ENCODE peak calls at places on chromosomes 11 and 22, in four cellular contexts. One of them, this sample, is unnamed.
A peak's percentile ranks its signal among the peaks of the same experiment; 100 is the strongest.

GRCh38 chr11:117443269-117444186 is 115.9 kb downstream of the CEP164 start:
- DNase-seq in A549: peak; percentile 43
- DNase-seq in stomach: peak; percentile 34
- DNase-seq in MCF 10A: no peak
- DNase-seq in this sample: no peak

GRCh38 chr22:44671742-44672141 is 30.3 kb upstream of the PRR5 start:
- DNase-seq in A549: no peak
- DNase-seq in stomach: no peak
- DNase-seq in MCF 10A: peak; percentile 49
- DNase-seq in this sample: peak; percentile 28

GRCh38 chr22:34055525-34056200 is 135.4 kb upstream of the LARGE1 start:
- DNase-seq in A549: peak; percentile 7
- DNase-seq in stomach: peak; percentile 28
- DNase-seq in MCF 10A: no peak
- DNase-seq in this sample: no peak

GRCh38 chr11:30310623-30311022 is 12.3 kb upstream of the ARL14EP start:
- DNase-seq in A549: no peak
- DNase-seq in stomach: no peak
- DNase-seq in MCF 10A: no peak
- DNase-seq in this sample: no peak

GRCh38 chr11:76782526-76783293 is 446 bp upstream of the TSKU start:
- DNase-seq in A549: peak; percentile 87
- DNase-seq in stomach: peak; percentile 82
- DNase-seq in MCF 10A: peak; percentile 90
- DNase-seq in this sample: peak; percentile 64

GRCh38 chr11:85096939-85097338 is 530.2 kb downstream of the DLG2 start:
- DNase-seq in A549: no peak
- DNase-seq in stomach: no peak
- DNase-seq in MCF 10A: no peak
- DNase-seq in this sample: no peak

GRCh38 chr11:122920579-122920978 is 38.0 kb downstream of the JHY start:
- DNase-seq in A549: no peak
- DNase-seq in stomach: no peak
- DNase-seq in MCF 10A: no peak
- DNase-seq in this sample: no peak

GRCh38 chr22:22992474-22992873 is 77.8 kb upstream of the GNAZ start:
- DNase-seq in A549: no peak
- DNase-seq in stomach: no peak
- DNase-seq in MCF 10A: no peak
- DNase-seq in this sample: no peak

GRCh38 chr22:32558681-32559355 is 84.2 kb downstream of the FBXO7 start:
- DNase-seq in A549: peak; percentile 51
- DNase-seq in stomach: peak; percentile 46
- DNase-seq in MCF 10A: peak; percentile 95
- DNase-seq in this sample: peak; percentile 67

GRCh38 chr22:48869161-48869560 is 958.5 kb downstream of the BRD1 start:
- DNase-seq in A549: no peak
- DNase-seq in stomach: no peak
- DNase-seq in MCF 10A: no peak
- DNase-seq in this sample: no peak

GRCh38 chr11:58577441-58578135 is 1.3 kb upstream of the ZFP91 start:
- DNase-seq in A549: no peak
- DNase-seq in stomach: peak; percentile 50
- DNase-seq in MCF 10A: no peak
- DNase-seq in this sample: no peak

GRCh38 chr22:50525991-50526848 is 822 bp upstream of the SCO2 start:
- DNase-seq in A549: peak; percentile 53
- DNase-seq in stomach: peak; percentile 83
- DNase-seq in MCF 10A: peak; percentile 73
- DNase-seq in this sample: no peak

GRCh38 chr11:121892131-121892681 is 223.8 kb downstream of the BLID start:
- DNase-seq in A549: no peak
- DNase-seq in stomach: no peak
- DNase-seq in MCF 10A: peak; percentile 88
- DNase-seq in this sample: no peak

GRCh38 chr11:71367756-71368155 is 80.4 kb downstream of the DHCR7 start:
- DNase-seq in A549: no peak
- DNase-seq in stomach: no peak
- DNase-seq in MCF 10A: no peak
- DNase-seq in this sample: no peak

GRCh38 chr11:3087821-3088800 is 30.9 kb upstream of the CARS1 start:
- DNase-seq in A549: no peak
- DNase-seq in stomach: no peak
- DNase-seq in MCF 10A: peak; percentile 51
- DNase-seq in this sample: no peak

GRCh38 chr11:120386774-120387371 is 50.7 kb downstream of the ARHGEF12 start:
- DNase-seq in A549: no peak
- DNase-seq in stomach: no peak
- DNase-seq in MCF 10A: no peak
- DNase-seq in this sample: no peak

GRCh38 chr11:36300651-36301050 is 4.6 kb downstream of the PRR5L start:
- DNase-seq in A549: no peak
- DNase-seq in stomach: peak; percentile 91
- DNase-seq in MCF 10A: peak; percentile 86
- DNase-seq in this sample: no peak

GRCh38 chr11:94325681-94326080 is 21.3 kb downstream of the IZUMO1R start:
- DNase-seq in A549: peak; percentile 18
- DNase-seq in stomach: peak; percentile 31
- DNase-seq in MCF 10A: peak; percentile 67
- DNase-seq in this sample: no peak

GRCh38 chr11:65381721-65382035 is 768 bp downstream of the SLC25A45 start:
- DNase-seq in A549: peak; percentile 52
- DNase-seq in stomach: no peak
- DNase-seq in MCF 10A: no peak
- DNase-seq in this sample: no peak

GRCh38 chr22:29623059-29623458 is 19.6 kb downstream of the NF2 start:
- DNase-seq in A549: no peak
- DNase-seq in stomach: no peak
- DNase-seq in MCF 10A: peak; percentile 42
- DNase-seq in this sample: no peak

GRCh38 chr22:44963832-44964721 is 45.7 kb downstream of the PHF21B start:
- DNase-seq in A549: no peak
- DNase-seq in stomach: no peak
- DNase-seq in MCF 10A: no peak
- DNase-seq in this sample: no peak

GRCh38 chr22:50170453-50171318 is at the start of gene PANX2:
- DNase-seq in A549: no peak
- DNase-seq in stomach: no peak
- DNase-seq in MCF 10A: no peak
- DNase-seq in this sample: no peak

GRCh38 chr11:103659138-103659734 is 377.2 kb upstream of the DDI1 start:
- DNase-seq in A549: no peak
- DNase-seq in stomach: no peak
- DNase-seq in MCF 10A: peak; percentile 58
- DNase-seq in this sample: no peak
- TF ChIP-seq CTCF in A549: no peak
- TF ChIP-seq CTCF in stomach: no peak
- TF ChIP-seq CTCF in MCF 10A: peak; percentile 29
- TF ChIP-seq CTCF in this sample: peak; percentile 51

GRCh38 chr11:115166826-115167225 is 337.4 kb downstream of the CADM1 start:
- DNase-seq in A549: no peak
- DNase-seq in stomach: no peak
- DNase-seq in MCF 10A: peak; percentile 10
- DNase-seq in this sample: no peak
- TF ChIP-seq CTCF in A549: no peak
- TF ChIP-seq CTCF in stomach: no peak
- TF ChIP-seq CTCF in MCF 10A: no peak
- TF ChIP-seq CTCF in this sample: no peak

DNA sequence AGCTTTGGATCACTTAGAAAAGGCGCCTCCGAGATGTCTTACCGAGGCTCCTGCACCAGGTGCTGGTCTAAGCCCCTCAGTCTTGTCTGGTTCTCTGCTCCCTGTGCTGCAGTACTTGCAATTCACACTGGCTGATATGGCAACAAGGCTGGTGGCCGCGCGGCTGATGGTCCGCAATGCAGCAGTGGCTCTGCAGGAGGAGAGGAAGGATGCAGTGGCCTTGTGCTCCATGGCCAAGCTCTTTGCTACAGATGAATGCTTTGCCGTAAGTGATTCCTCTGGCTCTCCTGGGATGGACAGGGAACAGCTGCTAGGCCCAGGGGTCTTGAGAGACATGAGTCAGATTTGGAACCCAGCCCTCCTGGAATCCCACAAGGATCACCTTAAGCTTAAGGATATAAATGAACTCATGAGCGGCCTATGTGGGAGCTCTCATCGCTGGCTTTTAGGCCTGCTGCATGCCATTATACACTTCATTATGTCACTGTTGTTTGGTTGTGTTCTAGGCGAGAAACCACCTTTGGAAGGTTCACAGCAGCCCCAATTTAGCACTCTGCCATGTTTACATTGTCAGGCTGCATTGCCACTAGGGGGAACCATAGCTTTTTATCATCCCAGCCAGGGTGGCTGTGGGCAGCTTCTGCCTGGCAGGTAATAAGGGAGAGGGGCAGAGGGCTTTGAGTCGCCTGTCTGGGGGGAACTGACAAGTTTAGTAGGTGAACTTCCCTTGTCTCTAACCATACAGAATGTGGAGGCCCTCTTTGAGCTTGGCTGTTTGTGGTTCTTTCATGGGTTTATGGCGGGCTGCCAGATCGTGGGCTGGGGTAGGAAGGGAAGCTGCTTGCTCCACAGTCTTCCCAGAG is 8.5 kb downstream of the ACAD8 start:
- DNase-seq in A549: peak; percentile 51
- DNase-seq in stomach: no peak
- DNase-seq in MCF 10A: peak; percentile 54
- DNase-seq in this sample: no peak
- TF ChIP-seq CTCF in A549: peak; percentile 42
- TF ChIP-seq CTCF in stomach: no peak
- TF ChIP-seq CTCF in MCF 10A: peak; percentile 48
- TF ChIP-seq CTCF in this sample: peak; percentile 59

GRCh38 chr11:911031-911889 is 650 bp upstream of the CHID1 start:
- DNase-seq in A549: no peak
- DNase-seq in stomach: peak; percentile 42
- DNase-seq in MCF 10A: peak; percentile 39
- DNase-seq in this sample: no peak
- TF ChIP-seq CTCF in A549: no peak
- TF ChIP-seq CTCF in stomach: no peak
- TF ChIP-seq CTCF in MCF 10A: no peak
- TF ChIP-seq CTCF in this sample: no peak

GRCh38 chr11:129374081-129374992 is 1.3 kb upstream of the BARX2 start:
- DNase-seq in A549: no peak
- DNase-seq in stomach: no peak
- DNase-seq in MCF 10A: no peak
- DNase-seq in this sample: no peak

GRCh38 chr11:129374993-129375721 is 491 bp upstream of the BARX2 start:
- DNase-seq in A549: peak; percentile 26
- DNase-seq in stomach: peak; percentile 80
- DNase-seq in MCF 10A: peak; percentile 26
- DNase-seq in this sample: no peak

GRCh38 chr11:129376658-129377341 is 1.2 kb downstream of the BARX2 start:
- DNase-seq in A549: no peak
- DNase-seq in stomach: no peak
- DNase-seq in MCF 10A: no peak
- DNase-seq in this sample: no peak

GRCh38 chr11:129377739-129378138 is 2.1 kb downstream of the BARX2 start:
- DNase-seq in A549: no peak
- DNase-seq in stomach: no peak
- DNase-seq in MCF 10A: no peak
- DNase-seq in this sample: no peak

GRCh38 chr11:129375731-129376657 is at the start of gene BARX2:
- DNase-seq in A549: no peak
- DNase-seq in stomach: peak; percentile 82
- DNase-seq in MCF 10A: peak; percentile 72
- DNase-seq in this sample: peak; percentile 16
- TF ChIP-seq CTCF in A549: peak; percentile 57
- TF ChIP-seq CTCF in stomach: no peak
- TF ChIP-seq CTCF in MCF 10A: peak; percentile 63
- TF ChIP-seq CTCF in this sample: peak; percentile 73

GRCh38 chr11:27604416-27604815 is 95.8 kb downstream of the BDNF start:
- DNase-seq in A549: no peak
- DNase-seq in stomach: no peak
- DNase-seq in MCF 10A: no peak
- DNase-seq in this sample: no peak

GRCh38 chr11:27600656-27601055 is 94.1 kb upstream of the LIN7C start:
- DNase-seq in A549: no peak
- DNase-seq in stomach: no peak
- DNase-seq in MCF 10A: no peak
- DNase-seq in this sample: no peak

GRCh38 chr11:27610287-27610686 is 90.0 kb downstream of the BDNF start:
- DNase-seq in A549: no peak
- DNase-seq in stomach: no peak
- DNase-seq in MCF 10A: no peak
- DNase-seq in this sample: no peak

GRCh38 chr11:27603376-27603775 is 96.8 kb upstream of the LIN7C start:
- DNase-seq in A549: no peak
- DNase-seq in stomach: no peak
- DNase-seq in MCF 10A: no peak
- DNase-seq in this sample: no peak

GRCh38 chr11:27605422-27605821 is 94.8 kb downstream of the BDNF start:
- DNase-seq in A549: no peak
- DNase-seq in stomach: no peak
- DNase-seq in MCF 10A: no peak
- DNase-seq in this sample: no peak
- TF ChIP-seq CTCF in A549: no peak
- TF ChIP-seq CTCF in stomach: no peak
- TF ChIP-seq CTCF in MCF 10A: no peak
- TF ChIP-seq CTCF in this sample: no peak

GRCh38 chr11:60345489-60345888 is 18.4 kb downstream of the MS4A6E start:
- DNase-seq in A549: no peak
- DNase-seq in stomach: peak; percentile 46
- DNase-seq in MCF 10A: peak; percentile 42
- DNase-seq in this sample: no peak
- TF ChIP-seq CTCF in A549: no peak
- TF ChIP-seq CTCF in stomach: no peak
- TF ChIP-seq CTCF in MCF 10A: peak; percentile 24
- TF ChIP-seq CTCF in this sample: peak; percentile 35

GRCh38 chr22:43491737-43492136 is 79.9 kb downstream of the MPPED1 start:
- DNase-seq in A549: no peak
- DNase-seq in stomach: no peak
- DNase-seq in MCF 10A: no peak
- DNase-seq in this sample: no peak
- TF ChIP-seq CTCF in A549: no peak
- TF ChIP-seq CTCF in stomach: no peak
- TF ChIP-seq CTCF in MCF 10A: no peak
- TF ChIP-seq CTCF in this sample: no peak